ENCODE peak calls at places on chromosomes 2 and 18, in four cellular contexts. F, S, V and C are unnamed samples.

GRCh38 chr2:202033317-202034248 is at the start of gene FZD7:
- DNase-seq in F (peak), S (peak), V (peak), C (peak)

GRCh38 chr2:29311458-29311857 is 196.2 kb downstream of the CLIP4 start:
- DNase-seq in F (no peak), S (no peak), V (no peak), C (no peak)

GRCh38 chr2:15841776-15842554 is 98.4 kb upstream of the MYCN start:
- DNase-seq in F (no peak), S (no peak), V (no peak), C (no peak)

GRCh38 chr2:237327191-237327590 is 86.8 kb downstream of the COL6A3 start:
- DNase-seq in F (no peak), S (no peak), V (no peak), C (no peak)

GRCh38 chr2:169237939-169238338 is 124.4 kb downstream of the LRP2 start:
- DNase-seq in F (no peak), S (no peak), V (no peak), C (no peak)

GRCh38 chr2:74587664-74588277 is 33.3 kb downstream of the DOK1 start:
- DNase-seq in F (peak), S (peak), V (peak), C (peak)

GRCh38 chr2:217714268-217714643 is 288.5 kb downstream of the TNS1 start:
- DNase-seq in F (peak), S (peak), V (no peak), C (peak)

GRCh38 chr2:124559236-124559635 is 534.1 kb downstream of the CNTNAP5 start:
- DNase-seq in F (no peak), S (no peak), V (no peak), C (no peak)

GRCh38 chr18:54358495-54358793 is 738 bp downstream of the C18orf54 start:
- DNase-seq in F (no peak), S (no peak), V (no peak), C (peak)

GRCh38 chr2:25056391-25056821 is 14.5 kb downstream of the EFR3B start:
- DNase-seq in F (no peak), S (no peak), V (no peak), C (no peak)

GRCh38 chr2:181957668-181958067 is 28.0 kb upstream of the PPP1R1C start:
- DNase-seq in F (no peak), S (no peak), V (no peak), C (no peak)

GRCh38 chr2:232365621-232366321 is 12.8 kb upstream of the ALPP start:
- DNase-seq in F (peak), S (peak), V (peak), C (peak)

GRCh38 chr2:20456049-20456665 is 9.3 kb downstream of the RHOB start:
- DNase-seq in F (no peak), S (no peak), V (no peak), C (peak)

GRCh38 chr18:79222790-79223189 is 153.6 kb downstream of the ATP9B start:
- DNase-seq in F (no peak), S (no peak), V (no peak), C (no peak)

GRCh38 chr18:58493516-58494253 is 135.2 kb downstream of the ALPK2 start:
- DNase-seq in F (peak), S (peak), V (peak), C (peak)

GRCh38 chr18:78330761-78331160 is 648.9 kb upstream of the SALL3 start:
- DNase-seq in F (no peak), S (no peak), V (no peak), C (peak)

GRCh38 chr2:219576505-219577388 is 4.6 kb downstream of the INHA start:
- DNase-seq in F (peak), S (peak), V (no peak), C (peak)

GRCh38 chr2:172039011-172039704 is 39.4 kb downstream of the METAP1D start:
- DNase-seq in F (no peak), S (no peak), V (no peak), C (no peak)

GRCh38 chr2:6685447-6685846 is 180.3 kb downstream of the CMPK2 start:
- DNase-seq in F (no peak), S (no peak), V (no peak), C (no peak)

GRCh38 chr2:232611559-232612218 is 21.7 kb upstream of the EFHD1 start:
- DNase-seq in F (peak), S (peak), V (peak), C (peak)

GRCh38 chr2:120528051-120528692 is 182.2 kb downstream of the INHBB start:
- DNase-seq in F (no peak), S (no peak), V (no peak), C (no peak)

GRCh38 chr2:160457588-160457987 is 36.0 kb downstream of the RBMS1 start:
- DNase-seq in F (no peak), S (no peak), V (no peak), C (no peak)

GRCh38 chr2:108444941-108445840 is 3.8 kb upstream of the GCC2 start:
- DNase-seq in F (no peak), S (no peak), V (peak), C (peak)

GRCh38 chr2:119196301-119197124 is 27.1 kb upstream of the STEAP3 start:
- DNase-seq in F (peak), S (no peak), V (peak), C (no peak)

GRCh38 chr18:45441110-45441842 is 174.0 kb upstream of the SLC14A2 start:
- DNase-seq in F (no peak), S (no peak), V (no peak), C (peak)

GRCh38 chr2:100812141-100812540 is 7.8 kb upstream of the NPAS2 start:
- DNase-seq in F (no peak), S (no peak), V (no peak), C (no peak)

GRCh38 chr2:10097352-10098148 is 17.3 kb upstream of the CYS1 start:
- DNase-seq in F (peak), S (peak), V (peak), C (peak)

GRCh38 chr18:48827321-48828200 is 123.2 kb downstream of the SMAD7 start:
- DNase-seq in F (peak), S (peak), V (no peak), C (peak)

GRCh38 chr18:76988015-76988826 is 144.4 kb downstream of the MBP start:
- DNase-seq in F (no peak), S (no peak), V (no peak), C (no peak)

GRCh38 chr2:233061591-233062446 is 1.7 kb downstream of the INPP5D start:
- DNase-seq in F (peak), S (peak), V (no peak), C (peak)

GRCh38 chr2:212998629-212999359 is 152.6 kb downstream of the IKZF2 start:
- DNase-seq in F (no peak), S (no peak), V (no peak), C (peak)

DNA sequence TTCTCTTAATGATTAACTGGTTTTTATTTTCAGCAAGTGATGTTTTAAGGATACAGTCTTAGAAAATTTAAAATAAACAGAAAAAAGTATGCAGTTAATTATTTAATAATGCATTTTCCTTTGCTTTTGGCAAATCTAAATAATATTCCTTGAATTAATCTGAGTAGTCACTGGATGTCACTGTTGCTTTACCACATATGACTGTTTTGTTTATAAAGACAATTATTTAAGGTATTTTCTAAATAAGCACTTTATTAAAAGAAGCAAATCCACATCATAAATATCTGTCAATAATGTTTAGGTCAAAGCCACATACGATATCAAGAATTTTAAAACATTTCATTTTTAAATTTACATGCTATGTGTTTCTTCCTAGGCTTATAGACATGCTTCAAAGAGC is 40.6 kb upstream of the TFPI start:
- DNase-seq in F (no peak), S (no peak), V (no peak), C (peak)
- TF ChIP-seq CTCF in F (no peak), S (no peak), V (no peak), C (peak)

GRCh38 chr2:13057671-13058070 is 340.9 kb downstream of the TRIB2 start:
- DNase-seq in F (no peak), S (no peak), V (no peak), C (no peak)

GRCh38 chr2:13052547-13052946 is 335.8 kb downstream of the TRIB2 start:
- DNase-seq in F (no peak), S (no peak), V (no peak), C (no peak)

GRCh38 chr2:13050764-13051163 is 334.0 kb downstream of the TRIB2 start:
- DNase-seq in F (no peak), S (no peak), V (no peak), C (peak)

DNA sequence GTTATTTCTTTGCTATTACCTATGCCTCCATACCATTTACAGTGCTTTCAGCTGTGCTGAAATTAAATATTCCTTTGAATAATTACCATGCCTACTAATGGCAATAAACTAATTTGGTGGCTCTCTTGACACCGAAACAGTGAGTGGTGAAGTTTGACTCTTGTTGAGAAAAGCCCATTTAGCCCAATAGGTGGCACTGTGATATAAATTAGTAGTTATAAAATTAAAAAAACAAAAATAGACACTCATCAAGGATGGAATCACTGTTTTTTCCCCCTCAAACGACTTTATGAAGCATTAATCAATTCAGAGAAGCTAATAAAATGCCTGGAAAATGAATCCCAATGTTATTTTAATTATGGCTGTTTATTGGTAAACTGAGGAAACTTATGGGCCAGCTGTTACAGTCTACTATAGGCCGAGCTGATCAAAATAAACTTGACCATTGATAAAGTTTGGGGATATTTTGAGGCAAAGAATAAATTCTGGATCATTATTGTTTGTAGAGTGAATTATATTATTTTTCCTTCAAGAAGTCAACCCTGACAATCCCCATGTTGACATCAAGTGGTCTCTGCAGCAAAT is 339.6 kb downstream of the TRIB2 start:
- DNase-seq in F (peak), S (no peak), V (no peak), C (peak)
- TF ChIP-seq CTCF in F (peak), S (peak), V (peak), C (peak)

GRCh38 chr2:226799976-226800940 is 638 bp upstream of the IRS1 start:
- DNase-seq in F (peak), S (peak), V (no peak), C (peak)
- TF ChIP-seq CTCF in F (peak), S (no peak), V (peak), C (no peak)

GRCh38 chr2:137896467-137896866 is 67.8 kb upstream of the HNMT start:
- DNase-seq in F (no peak), S (no peak), V (no peak), C (no peak)
- TF ChIP-seq CTCF in F (no peak), S (no peak), V (no peak), C (no peak)

GRCh38 chr2:239826376-239826775 is 198.8 kb downstream of the NDUFA10 start:
- DNase-seq in F (no peak), S (no peak), V (no peak), C (no peak)

GRCh38 chr2:239822146-239822945 is 202.8 kb downstream of the NDUFA10 start:
- DNase-seq in F (no peak), S (no peak), V (no peak), C (no peak)

GRCh38 chr2:239824866-239825704 is 200.1 kb downstream of the NDUFA10 start:
- DNase-seq in F (no peak), S (no peak), V (no peak), C (no peak)

GRCh38 chr2:239825705-239825979 is 199.5 kb downstream of the NDUFA10 start:
- DNase-seq in F (no peak), S (no peak), V (no peak), C (no peak)

GRCh38 chr2:239824051-239824694 is 201.0 kb downstream of the NDUFA10 start:
- DNase-seq in F (peak), S (peak), V (peak), C (no peak)
- TF ChIP-seq CTCF in F (peak), S (peak), V (peak), C (no peak)

GRCh38 chr2:177056540-177056939 is 156.1 kb upstream of the HNRNPA3 start:
- DNase-seq in F (peak), S (peak), V (peak), C (no peak)
- TF ChIP-seq CTCF in F (peak), S (peak), V (peak), C (no peak)